ENCODE peak calls at places on chromosomes 3 and 15, in four cellular contexts. C is fibroblast of mammary gland, B is fibroblast of lung, M is tibial nerve. R is an unnamed sample.

GRCh38 chr15:47409038-47409437 is 308.3 kb upstream of the SEMA6D start:
- DNase-seq in C (peak; percentile 62), B (peak; percentile 61), M (no peak), R (no peak)

GRCh38 chr3:45273681-45274515 is 47.8 kb upstream of the TMEM158 start:
- DNase-seq in M (no peak), B (no peak), C (peak; percentile 25), R (no peak)

GRCh38 chr15:66923438-66923881 is 141.9 kb upstream of the SMAD3 start:
- DNase-seq in M (no peak), B (no peak), C (no peak), R (no peak)

GRCh38 chr3:135134717-135135116 is 339.7 kb downstream of the EPHB1 start:
- DNase-seq in B (no peak), C (no peak), M (no peak), R (no peak)

GRCh38 chr15:25905140-25905539 is 42.0 kb upstream of the ATP10A start:
- DNase-seq in M (no peak), B (peak; percentile 85), C (peak; percentile 96), R (no peak)

GRCh38 chr3:196202516-196202970 is 8.7 kb downstream of the ZDHHC19 start:
- DNase-seq in B (peak; percentile 42), C (peak; percentile 21), M (peak; percentile 33), R (no peak)

GRCh38 chr3:68988740-68989139 is 24.7 kb downstream of the EOGT start:
- DNase-seq in M (no peak), B (peak; percentile 96), C (peak; percentile 79), R (no peak)

GRCh38 chr15:89492111-89492641 is 4.2 kb downstream of the RHCG start:
- DNase-seq in M (no peak), B (no peak), C (no peak), R (no peak)

GRCh38 chr3:22609139-22609538 is 594.0 kb upstream of the UBE2E2 start:
- DNase-seq in B (no peak), C (peak; percentile 31), M (no peak), R (no peak)

GRCh38 chr15:56524915-56525314 is 60.0 kb upstream of the MNS1 start:
- DNase-seq in C (peak; percentile 62), B (peak; percentile 63), M (no peak), R (no peak)

GRCh38 chr15:76988874-76989780 is 5.8 kb upstream of the PSTPIP1 start:
- DNase-seq in M (peak; percentile 27), C (no peak), B (no peak), R (no peak)

GRCh38 chr15:37035349-37035748 is 65.0 kb downstream of the MEIS2 start:
- DNase-seq in B (peak; percentile 47), C (peak; percentile 68), M (no peak), R (no peak)

GRCh38 chr3:62803276-62803675 is 71.9 kb downstream of the CADPS start:
- DNase-seq in B (no peak), M (no peak), C (no peak), R (no peak)

GRCh38 chr15:69951511-69952209 is 146.1 kb downstream of the TLE3 start:
- DNase-seq in B (peak; percentile 18), C (no peak), M (no peak), R (no peak)
- TF ChIP-seq CTCF in B (no peak), C (no peak), M (no peak), R (no peak)

DNA sequence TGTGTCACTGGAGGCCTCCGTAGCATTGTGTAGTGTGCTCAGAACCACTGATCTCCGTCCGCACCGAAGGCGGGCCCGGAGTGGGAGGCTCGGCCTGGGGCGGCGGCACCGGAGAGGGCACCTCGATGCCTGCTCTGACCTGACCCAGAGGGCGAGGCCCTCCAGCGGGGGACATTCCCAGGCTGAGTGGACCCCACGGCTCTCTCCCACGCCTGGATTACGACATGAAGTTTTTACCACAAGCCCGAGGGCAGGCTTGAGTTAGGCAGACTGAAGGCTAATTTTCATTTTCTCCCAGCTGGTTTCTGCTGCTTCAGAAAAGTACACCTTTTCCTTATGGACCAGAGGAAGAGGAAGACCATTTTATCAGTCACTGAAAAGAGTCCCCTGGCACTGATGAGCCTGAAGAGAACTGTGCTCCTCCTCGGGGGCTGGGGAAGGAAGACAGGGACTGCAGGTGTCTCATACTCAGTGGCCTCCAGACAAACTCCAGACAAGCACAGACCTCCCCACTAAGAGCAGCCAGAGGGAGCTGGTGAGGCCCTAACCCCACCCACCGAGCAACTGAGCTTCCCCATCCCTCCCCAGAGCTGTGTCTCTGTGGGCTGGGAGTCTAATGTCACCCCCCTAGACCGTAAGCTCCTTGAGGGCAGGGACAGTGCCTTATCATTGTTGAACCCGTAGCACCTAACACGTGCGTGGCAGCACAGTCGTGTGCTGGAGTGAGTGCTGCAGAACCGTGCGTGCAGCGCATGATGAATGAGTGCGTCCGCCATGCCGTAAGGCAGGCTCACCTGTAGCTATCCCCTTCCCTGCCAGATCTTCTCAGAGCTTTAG is 74.5 kb upstream of the BLM start:
- DNase-seq in M (no peak), C (no peak), B (no peak), R (no peak)
- TF ChIP-seq CTCF in M (no peak), C (peak; percentile 16), B (no peak), R (no peak)

GRCh38 chr3:87625911-87626310 is 349.5 kb upstream of the POU1F1 start:
- DNase-seq in B (no peak), M (no peak), C (no peak), R (no peak)
- TF ChIP-seq CTCF in B (no peak), M (no peak), C (no peak), R (no peak)

GRCh38 chr3:127859706-127860105 is 37.4 kb upstream of the MGLL start:
- DNase-seq in B (no peak), C (no peak), M (no peak), R (no peak)
- TF ChIP-seq CTCF in B (no peak), C (no peak), M (no peak), R (no peak)

GRCh38 chr3:184559336-184559735 is 2.2 kb upstream of the EPHB3 start:
- DNase-seq in B (no peak), M (no peak), C (no peak), R (no peak)

GRCh38 chr3:184560531-184560930 is 1.1 kb upstream of the EPHB3 start:
- DNase-seq in C (no peak), M (no peak), B (no peak), R (no peak)

GRCh38 chr3:184556502-184557347 is 4.9 kb upstream of the EPHB3 start:
- DNase-seq in B (no peak), M (no peak), C (no peak), R (no peak)

GRCh38 chr3:184557348-184557950 is 4.1 kb upstream of the EPHB3 start:
- DNase-seq in B (no peak), C (no peak), M (no peak), R (no peak)

GRCh38 chr3:184558726-184559125 is 2.9 kb upstream of the EPHB3 start:
- DNase-seq in M (no peak), B (no peak), C (no peak), R (no peak)
- TF ChIP-seq CTCF in M (no peak), B (no peak), C (no peak), R (no peak)

GRCh38 chr15:23497710-23498111 is 50.7 kb upstream of the GOLGA6L2 start:
- DNase-seq in M (no peak), B (peak; percentile 2), C (no peak), R (no peak)
- TF ChIP-seq CTCF in M (no peak), B (peak; percentile 32), C (no peak), R (peak; percentile 36)